ENCODE peak calls at places on chromosomes 6 and 20, in seven cellular contexts. M, U, O, P, N, F and J are unnamed samples.

GRCh38 chr6:52522151-52522626 is 54.7 kb downstream of the TRAM2 start:
- DNase-seq in M (no peak), U (no peak), O (no peak), P (no peak), N (no peak), F (no peak), J (peak; percentile 79)

GRCh38 chr6:27502508-27503435 is 29.9 kb upstream of the ZNF184 start:
- DNase-seq in M (peak; percentile 75), U (peak; percentile 94), O (no peak), P (peak; percentile 62), N (peak; percentile 75), F (peak; percentile 57), J (peak; percentile 79)

GRCh38 chr6:5213851-5214507 is 46.8 kb downstream of the LYRM4 start:
- DNase-seq in M (no peak), U (no peak), O (no peak), P (no peak), N (peak; percentile 79), F (peak; percentile 44), J (peak; percentile 82)

GRCh38 chr6:90131091-90131490 is 165.6 kb downstream of the BACH2 start:
- DNase-seq in M (no peak), U (no peak), O (no peak), P (no peak), N (no peak), F (no peak), J (peak; percentile 37)

GRCh38 chr6:166494757-166495486 is 91.6 kb downstream of the RAMACL start:
- DNase-seq in M (no peak), U (peak; percentile 15), O (no peak), P (peak; percentile 5), N (no peak), F (no peak), J (no peak)

GRCh38 chr6:69936674-69937363 is 70.5 kb downstream of the COL19A1 start:
- DNase-seq in M (no peak), U (peak; percentile 6), O (no peak), P (no peak), N (no peak), F (no peak), J (no peak)

GRCh38 chr20:35518975-35519374 is 10.5 kb downstream of the C20orf173 start:
- DNase-seq in M (no peak), U (no peak), O (no peak), P (no peak), N (no peak), F (no peak), J (no peak)

GRCh38 chr20:19783966-19784401 is 25.9 kb downstream of the RIN2 start:
- DNase-seq in M (no peak), U (no peak), O (no peak), P (no peak), N (peak; percentile 67), F (peak; percentile 70), J (peak; percentile 82)

GRCh38 chr6:73028893-73029450 is 196.3 kb downstream of the KHDC1L start:
- DNase-seq in M (no peak), U (no peak), O (no peak), P (no peak), N (no peak), F (no peak), J (no peak)

GRCh38 chr20:43320536-43320935 is 130.8 kb upstream of the PTPRT start:
- DNase-seq in M (no peak), U (peak; percentile 12), O (no peak), P (no peak), N (no peak), F (no peak), J (no peak)

GRCh38 chr6:155444120-155444917 is 11.3 kb downstream of the NOX3 start:
- DNase-seq in M (no peak), U (peak; percentile 66), O (no peak), P (no peak), N (peak; percentile 52), F (no peak), J (peak; percentile 57)

GRCh38 chr6:30727920-30728605 is 7.9 kb downstream of the TUBB start:
- DNase-seq in M (no peak), U (peak; percentile 78), O (no peak), P (no peak), N (peak; percentile 70), F (no peak), J (peak; percentile 71)

GRCh38 chr6:125393449-125393858 is 91.7 kb upstream of the HDDC2 start:
- DNase-seq in M (no peak), U (no peak), O (no peak), P (no peak), N (peak; percentile 13), F (no peak), J (no peak)

GRCh38 chr20:32168184-32168910 is 39.2 kb downstream of the PLAGL2 start:
- DNase-seq in M (peak; percentile 70), U (peak; percentile 81), O (no peak), P (no peak), N (peak; percentile 47), F (no peak), J (peak; percentile 58)

GRCh38 chr6:110541701-110542309 is 65.4 kb upstream of the SLC22A16 start:
- DNase-seq in M (no peak), U (no peak), O (no peak), P (no peak), N (peak; percentile 10), F (no peak), J (no peak)

GRCh38 chr6:36655073-36655847 is 23.3 kb upstream of the CDKN1A start:
- DNase-seq in M (no peak), U (no peak), O (no peak), P (no peak), N (no peak), F (no peak), J (no peak)

GRCh38 chr6:12369781-12370262 is 79.7 kb downstream of the EDN1 start:
- DNase-seq in M (no peak), U (peak; percentile 65), O (no peak), P (no peak), N (no peak), F (peak; percentile 23), J (no peak)

GRCh38 chr6:38187688-38188590 is 368.4 kb downstream of the ZFAND3 start:
- DNase-seq in M (peak; percentile 25), U (no peak), O (no peak), P (no peak), N (no peak), F (no peak), J (no peak)

GRCh38 chr6:106309766-106310373 is 15.7 kb downstream of the ATG5 start:
- DNase-seq in M (no peak), U (peak; percentile 51), O (no peak), P (no peak), N (peak; percentile 16), F (no peak), J (peak; percentile 8)

GRCh38 chr6:139515511-139515910 is 141.1 kb upstream of the CITED2 start:
- DNase-seq in M (no peak), U (peak; percentile 74), O (no peak), P (no peak), N (peak; percentile 42), F (no peak), J (peak; percentile 51)
- H3K18ac ChIP-seq in M (no peak overlapping the region), U (peak overlapping the region; percentile 61), O (no peak overlapping the region), P (no peak overlapping the region), N (no peak overlapping the region), F (no peak overlapping the region), J (no peak overlapping the region)

DNA sequence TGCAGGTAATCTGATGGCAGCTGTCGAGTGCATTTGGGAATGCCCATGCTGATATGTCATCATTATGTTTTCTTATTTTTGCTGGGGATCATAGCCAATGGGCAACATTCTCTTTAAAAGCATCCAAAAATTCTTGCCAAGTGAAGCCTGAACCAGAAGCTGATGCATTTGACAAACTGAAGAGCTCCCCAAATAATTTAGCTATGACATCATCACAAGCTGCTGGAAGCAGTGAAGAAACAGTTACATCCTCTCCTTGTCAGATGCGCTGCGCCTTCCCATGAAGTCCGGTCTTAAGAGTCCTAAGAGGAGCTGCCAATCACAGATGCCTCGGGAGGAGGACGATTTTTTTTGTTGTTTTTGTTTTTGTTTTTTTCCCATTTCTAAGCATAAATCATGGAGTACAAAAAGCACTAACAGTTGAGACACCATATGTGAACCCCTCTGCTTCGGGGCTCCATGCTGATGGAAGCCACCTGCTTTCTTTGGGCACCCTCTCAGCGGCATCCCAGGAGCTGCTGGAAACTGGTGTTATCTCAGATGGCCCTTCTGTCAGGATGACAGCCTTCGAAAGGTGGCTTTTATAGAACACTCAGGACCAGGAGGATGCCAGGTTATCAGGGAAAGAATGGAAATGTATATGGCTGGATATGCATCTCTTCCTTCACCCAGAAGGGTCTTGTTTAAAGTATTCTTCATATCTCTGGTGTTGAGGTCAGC is 56.1 kb upstream of the FOXQ1 start:
- DNase-seq in M (no peak), U (peak; percentile 36), O (no peak), P (no peak), N (peak; percentile 2), F (no peak), J (peak; percentile 58)
- H3K18ac ChIP-seq in M (no peak overlapping the region), U (no peak overlapping the region), O (no peak overlapping the region), P (no peak overlapping the region), N (no peak overlapping the region), F (no peak overlapping the region), J (no peak overlapping the region)

GRCh38 chr6:118744261-118744941 is 93.0 kb upstream of the CEP85L start:
- DNase-seq in M (no peak), U (no peak), O (no peak), P (no peak), N (no peak), F (no peak), J (peak; percentile 33)

GRCh38 chr6:118739976-118740771 is 88.8 kb upstream of the CEP85L start:
- DNase-seq in M (no peak), U (no peak), O (no peak), P (no peak), N (peak; percentile 28), F (no peak), J (peak; percentile 34)

GRCh38 chr6:118745156-118745555 is 93.8 kb upstream of the CEP85L start:
- DNase-seq in M (no peak), U (no peak), O (no peak), P (no peak), N (no peak), F (no peak), J (no peak)

GRCh38 chr6:118746100-118746874 is 94.9 kb upstream of the CEP85L start:
- DNase-seq in M (no peak), U (no peak), O (no peak), P (no peak), N (no peak), F (no peak), J (no peak)

GRCh38 chr6:118743744-118744143 is 92.4 kb upstream of the CEP85L start:
- DNase-seq in M (no peak), U (no peak), O (no peak), P (no peak), N (no peak), F (no peak), J (peak; percentile 74)
- H3K18ac ChIP-seq in M (no peak overlapping the region), U (no peak overlapping the region), O (no peak overlapping the region), P (no peak overlapping the region), N (no peak overlapping the region), F (no peak overlapping the region), J (no peak overlapping the region)

DNA sequence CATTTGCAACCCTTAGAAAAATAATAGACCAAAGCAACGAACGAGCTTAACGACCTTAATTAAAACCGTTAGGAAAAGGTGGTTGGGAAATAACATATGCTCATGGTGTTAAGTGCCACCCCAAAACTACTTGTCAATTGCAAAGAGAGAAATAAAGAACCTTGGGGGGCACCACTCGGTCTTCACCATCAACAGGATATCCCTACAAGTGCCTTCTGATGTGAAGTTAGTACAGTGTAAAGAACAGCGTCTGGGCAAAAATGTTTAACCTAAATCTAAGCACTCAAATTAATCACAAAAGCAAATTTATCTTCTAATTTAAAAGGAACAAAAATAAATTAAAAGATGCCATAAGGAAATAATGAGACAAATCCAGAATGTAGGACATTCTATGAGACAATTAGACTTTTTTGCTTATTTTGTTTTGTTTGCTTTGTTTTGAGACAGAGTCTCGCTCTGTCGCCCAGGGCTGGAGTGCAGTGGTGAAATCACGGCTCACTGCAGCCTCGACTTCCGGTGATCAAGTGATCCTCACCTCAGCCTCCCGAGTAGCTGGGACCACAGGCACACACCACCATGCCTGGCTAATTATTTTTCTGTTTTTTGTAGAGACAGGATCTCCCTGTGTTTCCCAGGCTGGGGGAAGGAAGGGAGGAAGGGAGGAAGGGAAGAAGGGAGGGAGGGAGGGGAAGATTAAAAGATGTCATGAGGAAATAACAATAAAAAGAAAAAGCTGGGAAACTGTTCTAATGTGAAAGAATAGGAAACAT is 41.3 kb upstream of the BTN3A2 start:
- DNase-seq in M (no peak), U (no peak), O (no peak), P (no peak), N (no peak), F (no peak), J (no peak)
- H3K18ac ChIP-seq in M (no peak overlapping the region), U (no peak overlapping the region), O (no peak overlapping the region), P (no peak overlapping the region), N (no peak overlapping the region), F (no peak overlapping the region), J (no peak overlapping the region)